ENCODE peak calls at places on chromosomes 11 and 22, in eight cellular contexts. One of them, this sample, is unnamed.

GRCh38 chr22:44676441-44677298 is 25.3 kb upstream of the PRR5 start:
- DNase-seq in stimulated activated CD8-positive, alpha-beta memory T cell treated with anti-CD3 and anti-CD28 coated beads, Interleukin-4, amount 100 ng/mL, for 24 hours: no peak
- DNase-seq in heart right ventricle: no peak
- DNase-seq in activated CD4-positive, alpha-beta T cell treated with anti-CD3 and anti-CD28 coated beads, Interleukin-2, amount 10 ng/mL, durations not matched to agents 7 days and 5 days: no peak
- DNase-seq in A172: peak; percentile 6
- DNase-seq in dorsolateral prefrontal cortex: no peak
- DNase-seq in stimulated activated CD4-positive, alpha-beta T cell treated with anti-CD3 and anti-CD28 coated beads, Interleukin-2, amount 100 ng/mL, for 48 hours: no peak
- DNase-seq in fibroblast of pulmonary artery: no peak
- DNase-seq in this sample: peak; percentile 94

GRCh38 chr11:111733655-111734088 is 32.5 kb downstream of the PPP2R1B start:
- DNase-seq in stimulated activated CD8-positive, alpha-beta memory T cell treated with anti-CD3 and anti-CD28 coated beads, Interleukin-4, amount 100 ng/mL, for 24 hours: no peak
- DNase-seq in heart right ventricle: peak; percentile 56
- DNase-seq in activated CD4-positive, alpha-beta T cell treated with anti-CD3 and anti-CD28 coated beads, Interleukin-2, amount 10 ng/mL, durations not matched to agents 7 days and 5 days: no peak
- DNase-seq in A172: no peak
- DNase-seq in dorsolateral prefrontal cortex: no peak
- DNase-seq in stimulated activated CD4-positive, alpha-beta T cell treated with anti-CD3 and anti-CD28 coated beads, Interleukin-2, amount 100 ng/mL, for 48 hours: no peak
- DNase-seq in fibroblast of pulmonary artery: no peak
- DNase-seq in this sample: no peak

GRCh38 chr11:59195596-59195995 is 17.1 kb downstream of the MPEG1 start:
- DNase-seq in stimulated activated CD8-positive, alpha-beta memory T cell treated with anti-CD3 and anti-CD28 coated beads, Interleukin-4, amount 100 ng/mL, for 24 hours: no peak
- DNase-seq in heart right ventricle: no peak
- DNase-seq in activated CD4-positive, alpha-beta T cell treated with anti-CD3 and anti-CD28 coated beads, Interleukin-2, amount 10 ng/mL, durations not matched to agents 7 days and 5 days: no peak
- DNase-seq in A172: no peak
- DNase-seq in dorsolateral prefrontal cortex: no peak
- DNase-seq in stimulated activated CD4-positive, alpha-beta T cell treated with anti-CD3 and anti-CD28 coated beads, Interleukin-2, amount 100 ng/mL, for 48 hours: no peak
- DNase-seq in fibroblast of pulmonary artery: no peak
- DNase-seq in this sample: no peak

GRCh38 chr11:68270334-68271022 is 1.3 kb downstream of the C11orf24 start:
- DNase-seq in stimulated activated CD8-positive, alpha-beta memory T cell treated with anti-CD3 and anti-CD28 coated beads, Interleukin-4, amount 100 ng/mL, for 24 hours: no peak
- DNase-seq in heart right ventricle: no peak
- DNase-seq in activated CD4-positive, alpha-beta T cell treated with anti-CD3 and anti-CD28 coated beads, Interleukin-2, amount 10 ng/mL, durations not matched to agents 7 days and 5 days: no peak
- DNase-seq in A172: no peak
- DNase-seq in dorsolateral prefrontal cortex: no peak
- DNase-seq in stimulated activated CD4-positive, alpha-beta T cell treated with anti-CD3 and anti-CD28 coated beads, Interleukin-2, amount 100 ng/mL, for 48 hours: no peak
- DNase-seq in fibroblast of pulmonary artery: no peak
- DNase-seq in this sample: no peak

GRCh38 chr11:95767498-95767897 is 22.1 kb downstream of the FAM76B start:
- DNase-seq in stimulated activated CD8-positive, alpha-beta memory T cell treated with anti-CD3 and anti-CD28 coated beads, Interleukin-4, amount 100 ng/mL, for 24 hours: no peak
- DNase-seq in heart right ventricle: no peak
- DNase-seq in activated CD4-positive, alpha-beta T cell treated with anti-CD3 and anti-CD28 coated beads, Interleukin-2, amount 10 ng/mL, durations not matched to agents 7 days and 5 days: no peak
- DNase-seq in A172: no peak
- DNase-seq in dorsolateral prefrontal cortex: no peak
- DNase-seq in stimulated activated CD4-positive, alpha-beta T cell treated with anti-CD3 and anti-CD28 coated beads, Interleukin-2, amount 100 ng/mL, for 48 hours: no peak
- DNase-seq in fibroblast of pulmonary artery: peak; percentile 90
- DNase-seq in this sample: no peak

GRCh38 chr11:58629857-58630256 is 7.4 kb downstream of the CNTF start:
- DNase-seq in stimulated activated CD8-positive, alpha-beta memory T cell treated with anti-CD3 and anti-CD28 coated beads, Interleukin-4, amount 100 ng/mL, for 24 hours: no peak
- DNase-seq in heart right ventricle: no peak
- DNase-seq in activated CD4-positive, alpha-beta T cell treated with anti-CD3 and anti-CD28 coated beads, Interleukin-2, amount 10 ng/mL, durations not matched to agents 7 days and 5 days: peak; percentile 18
- DNase-seq in A172: peak; percentile 23
- DNase-seq in dorsolateral prefrontal cortex: no peak
- DNase-seq in stimulated activated CD4-positive, alpha-beta T cell treated with anti-CD3 and anti-CD28 coated beads, Interleukin-2, amount 100 ng/mL, for 48 hours: no peak
- DNase-seq in fibroblast of pulmonary artery: peak; percentile 72
- DNase-seq in this sample: peak; percentile 70

GRCh38 chr22:45231293-45231692 is 9.4 kb downstream of the KIAA0930 start:
- DNase-seq in stimulated activated CD8-positive, alpha-beta memory T cell treated with anti-CD3 and anti-CD28 coated beads, Interleukin-4, amount 100 ng/mL, for 24 hours: no peak
- DNase-seq in heart right ventricle: no peak
- DNase-seq in activated CD4-positive, alpha-beta T cell treated with anti-CD3 and anti-CD28 coated beads, Interleukin-2, amount 10 ng/mL, durations not matched to agents 7 days and 5 days: no peak
- DNase-seq in A172: no peak
- DNase-seq in dorsolateral prefrontal cortex: no peak
- DNase-seq in stimulated activated CD4-positive, alpha-beta T cell treated with anti-CD3 and anti-CD28 coated beads, Interleukin-2, amount 100 ng/mL, for 48 hours: no peak
- DNase-seq in fibroblast of pulmonary artery: no peak
- DNase-seq in this sample: no peak

GRCh38 chr22:38298312-38299000 is 18.8 kb downstream of the CSNK1E start:
- DNase-seq in stimulated activated CD8-positive, alpha-beta memory T cell treated with anti-CD3 and anti-CD28 coated beads, Interleukin-4, amount 100 ng/mL, for 24 hours: no peak
- DNase-seq in heart right ventricle: no peak
- DNase-seq in activated CD4-positive, alpha-beta T cell treated with anti-CD3 and anti-CD28 coated beads, Interleukin-2, amount 10 ng/mL, durations not matched to agents 7 days and 5 days: peak; percentile 31
- DNase-seq in A172: peak; percentile 94
- DNase-seq in dorsolateral prefrontal cortex: no peak
- DNase-seq in stimulated activated CD4-positive, alpha-beta T cell treated with anti-CD3 and anti-CD28 coated beads, Interleukin-2, amount 100 ng/mL, for 48 hours: peak; percentile 41
- DNase-seq in fibroblast of pulmonary artery: peak; percentile 96
- DNase-seq in this sample: peak; percentile 6

GRCh38 chr11:114553642-114554041 is 6.0 kb downstream of the NXPE1 start:
- DNase-seq in stimulated activated CD8-positive, alpha-beta memory T cell treated with anti-CD3 and anti-CD28 coated beads, Interleukin-4, amount 100 ng/mL, for 24 hours: no peak
- DNase-seq in heart right ventricle: no peak
- DNase-seq in activated CD4-positive, alpha-beta T cell treated with anti-CD3 and anti-CD28 coated beads, Interleukin-2, amount 10 ng/mL, durations not matched to agents 7 days and 5 days: no peak
- DNase-seq in A172: no peak
- DNase-seq in dorsolateral prefrontal cortex: no peak
- DNase-seq in stimulated activated CD4-positive, alpha-beta T cell treated with anti-CD3 and anti-CD28 coated beads, Interleukin-2, amount 100 ng/mL, for 48 hours: no peak
- DNase-seq in fibroblast of pulmonary artery: peak; percentile 8
- DNase-seq in this sample: no peak

GRCh38 chr22:28207281-28208030 is 288.4 kb upstream of the PITPNB start:
- DNase-seq in stimulated activated CD8-positive, alpha-beta memory T cell treated with anti-CD3 and anti-CD28 coated beads, Interleukin-4, amount 100 ng/mL, for 24 hours: no peak
- DNase-seq in heart right ventricle: no peak
- DNase-seq in activated CD4-positive, alpha-beta T cell treated with anti-CD3 and anti-CD28 coated beads, Interleukin-2, amount 10 ng/mL, durations not matched to agents 7 days and 5 days: no peak
- DNase-seq in A172: no peak
- DNase-seq in dorsolateral prefrontal cortex: no peak
- DNase-seq in stimulated activated CD4-positive, alpha-beta T cell treated with anti-CD3 and anti-CD28 coated beads, Interleukin-2, amount 100 ng/mL, for 48 hours: no peak
- DNase-seq in fibroblast of pulmonary artery: peak; percentile 20
- DNase-seq in this sample: no peak

GRCh38 chr22:49827307-49827852 is 293 bp downstream of the BRD1 start:
- DNase-seq in stimulated activated CD8-positive, alpha-beta memory T cell treated with anti-CD3 and anti-CD28 coated beads, Interleukin-4, amount 100 ng/mL, for 24 hours: no peak
- DNase-seq in heart right ventricle: no peak
- DNase-seq in activated CD4-positive, alpha-beta T cell treated with anti-CD3 and anti-CD28 coated beads, Interleukin-2, amount 10 ng/mL, durations not matched to agents 7 days and 5 days: no peak
- DNase-seq in A172: no peak
- DNase-seq in dorsolateral prefrontal cortex: no peak
- DNase-seq in stimulated activated CD4-positive, alpha-beta T cell treated with anti-CD3 and anti-CD28 coated beads, Interleukin-2, amount 100 ng/mL, for 48 hours: no peak
- DNase-seq in fibroblast of pulmonary artery: no peak
- DNase-seq in this sample: peak; percentile 38

GRCh38 chr22:27377901-27378300 is 423.7 kb downstream of the MN1 start:
- DNase-seq in stimulated activated CD8-positive, alpha-beta memory T cell treated with anti-CD3 and anti-CD28 coated beads, Interleukin-4, amount 100 ng/mL, for 24 hours: no peak
- DNase-seq in heart right ventricle: no peak
- DNase-seq in activated CD4-positive, alpha-beta T cell treated with anti-CD3 and anti-CD28 coated beads, Interleukin-2, amount 10 ng/mL, durations not matched to agents 7 days and 5 days: no peak
- DNase-seq in A172: no peak
- DNase-seq in dorsolateral prefrontal cortex: no peak
- DNase-seq in stimulated activated CD4-positive, alpha-beta T cell treated with anti-CD3 and anti-CD28 coated beads, Interleukin-2, amount 100 ng/mL, for 48 hours: no peak
- DNase-seq in fibroblast of pulmonary artery: no peak
- DNase-seq in this sample: no peak

GRCh38 chr11:132475046-132475445 is 1057.3 kb downstream of the OPCML start:
- DNase-seq in stimulated activated CD8-positive, alpha-beta memory T cell treated with anti-CD3 and anti-CD28 coated beads, Interleukin-4, amount 100 ng/mL, for 24 hours: no peak
- DNase-seq in heart right ventricle: no peak
- DNase-seq in activated CD4-positive, alpha-beta T cell treated with anti-CD3 and anti-CD28 coated beads, Interleukin-2, amount 10 ng/mL, durations not matched to agents 7 days and 5 days: no peak
- DNase-seq in A172: no peak
- DNase-seq in dorsolateral prefrontal cortex: no peak
- DNase-seq in stimulated activated CD4-positive, alpha-beta T cell treated with anti-CD3 and anti-CD28 coated beads, Interleukin-2, amount 100 ng/mL, for 48 hours: no peak
- DNase-seq in fibroblast of pulmonary artery: no peak
- DNase-seq in this sample: no peak

GRCh38 chr11:97973352-97973857 is 1047.3 kb upstream of the CNTN5 start:
- DNase-seq in stimulated activated CD8-positive, alpha-beta memory T cell treated with anti-CD3 and anti-CD28 coated beads, Interleukin-4, amount 100 ng/mL, for 24 hours: no peak
- DNase-seq in heart right ventricle: no peak
- DNase-seq in activated CD4-positive, alpha-beta T cell treated with anti-CD3 and anti-CD28 coated beads, Interleukin-2, amount 10 ng/mL, durations not matched to agents 7 days and 5 days: no peak
- DNase-seq in A172: no peak
- DNase-seq in dorsolateral prefrontal cortex: no peak
- DNase-seq in stimulated activated CD4-positive, alpha-beta T cell treated with anti-CD3 and anti-CD28 coated beads, Interleukin-2, amount 100 ng/mL, for 48 hours: no peak
- DNase-seq in fibroblast of pulmonary artery: no peak
- DNase-seq in this sample: no peak

GRCh38 chr11:38498721-38499120 is 1900.7 kb upstream of the RAG2 start:
- DNase-seq in stimulated activated CD8-positive, alpha-beta memory T cell treated with anti-CD3 and anti-CD28 coated beads, Interleukin-4, amount 100 ng/mL, for 24 hours: no peak
- DNase-seq in heart right ventricle: no peak
- DNase-seq in activated CD4-positive, alpha-beta T cell treated with anti-CD3 and anti-CD28 coated beads, Interleukin-2, amount 10 ng/mL, durations not matched to agents 7 days and 5 days: no peak
- DNase-seq in A172: no peak
- DNase-seq in dorsolateral prefrontal cortex: no peak
- DNase-seq in stimulated activated CD4-positive, alpha-beta T cell treated with anti-CD3 and anti-CD28 coated beads, Interleukin-2, amount 100 ng/mL, for 48 hours: no peak
- DNase-seq in fibroblast of pulmonary artery: no peak
- DNase-seq in this sample: no peak

GRCh38 chr22:29041408-29041807 is 20.2 kb downstream of the C22orf31 start:
- DNase-seq in stimulated activated CD8-positive, alpha-beta memory T cell treated with anti-CD3 and anti-CD28 coated beads, Interleukin-4, amount 100 ng/mL, for 24 hours: no peak
- DNase-seq in heart right ventricle: no peak
- DNase-seq in activated CD4-positive, alpha-beta T cell treated with anti-CD3 and anti-CD28 coated beads, Interleukin-2, amount 10 ng/mL, durations not matched to agents 7 days and 5 days: no peak
- DNase-seq in A172: no peak
- DNase-seq in dorsolateral prefrontal cortex: no peak
- DNase-seq in stimulated activated CD4-positive, alpha-beta T cell treated with anti-CD3 and anti-CD28 coated beads, Interleukin-2, amount 100 ng/mL, for 48 hours: no peak
- DNase-seq in fibroblast of pulmonary artery: peak; percentile 70
- DNase-seq in this sample: no peak

GRCh38 chr11:124174001-124174400 is 9.1 kb upstream of the OR10D3 start:
- DNase-seq in stimulated activated CD8-positive, alpha-beta memory T cell treated with anti-CD3 and anti-CD28 coated beads, Interleukin-4, amount 100 ng/mL, for 24 hours: no peak
- DNase-seq in heart right ventricle: no peak
- DNase-seq in activated CD4-positive, alpha-beta T cell treated with anti-CD3 and anti-CD28 coated beads, Interleukin-2, amount 10 ng/mL, durations not matched to agents 7 days and 5 days: no peak
- DNase-seq in A172: peak; percentile 25
- DNase-seq in dorsolateral prefrontal cortex: peak; percentile 27
- DNase-seq in stimulated activated CD4-positive, alpha-beta T cell treated with anti-CD3 and anti-CD28 coated beads, Interleukin-2, amount 100 ng/mL, for 48 hours: no peak
- DNase-seq in fibroblast of pulmonary artery: peak; percentile 89
- DNase-seq in this sample: peak; percentile 84

GRCh38 chr11:73344191-73344607 is 32.0 kb upstream of the RELT start:
- DNase-seq in stimulated activated CD8-positive, alpha-beta memory T cell treated with anti-CD3 and anti-CD28 coated beads, Interleukin-4, amount 100 ng/mL, for 24 hours: no peak
- DNase-seq in heart right ventricle: peak; percentile 56
- DNase-seq in activated CD4-positive, alpha-beta T cell treated with anti-CD3 and anti-CD28 coated beads, Interleukin-2, amount 10 ng/mL, durations not matched to agents 7 days and 5 days: no peak
- DNase-seq in A172: no peak
- DNase-seq in dorsolateral prefrontal cortex: peak; percentile 58
- DNase-seq in stimulated activated CD4-positive, alpha-beta T cell treated with anti-CD3 and anti-CD28 coated beads, Interleukin-2, amount 100 ng/mL, for 48 hours: no peak
- DNase-seq in fibroblast of pulmonary artery: no peak
- DNase-seq in this sample: no peak

GRCh38 chr11:100930185-100930778 is 199.3 kb downstream of the PGR start:
- DNase-seq in stimulated activated CD8-positive, alpha-beta memory T cell treated with anti-CD3 and anti-CD28 coated beads, Interleukin-4, amount 100 ng/mL, for 24 hours: no peak
- DNase-seq in heart right ventricle: no peak
- DNase-seq in activated CD4-positive, alpha-beta T cell treated with anti-CD3 and anti-CD28 coated beads, Interleukin-2, amount 10 ng/mL, durations not matched to agents 7 days and 5 days: no peak
- DNase-seq in A172: peak; percentile 54
- DNase-seq in dorsolateral prefrontal cortex: no peak
- DNase-seq in stimulated activated CD4-positive, alpha-beta T cell treated with anti-CD3 and anti-CD28 coated beads, Interleukin-2, amount 100 ng/mL, for 48 hours: no peak
- DNase-seq in fibroblast of pulmonary artery: peak; percentile 84
- DNase-seq in this sample: peak; percentile 66

GRCh38 chr11:128707671-128708070 is 13.8 kb downstream of the FLI1 start:
- DNase-seq in stimulated activated CD8-positive, alpha-beta memory T cell treated with anti-CD3 and anti-CD28 coated beads, Interleukin-4, amount 100 ng/mL, for 24 hours: no peak
- DNase-seq in heart right ventricle: no peak
- DNase-seq in activated CD4-positive, alpha-beta T cell treated with anti-CD3 and anti-CD28 coated beads, Interleukin-2, amount 10 ng/mL, durations not matched to agents 7 days and 5 days: no peak
- DNase-seq in A172: peak; percentile 16
- DNase-seq in dorsolateral prefrontal cortex: no peak
- DNase-seq in stimulated activated CD4-positive, alpha-beta T cell treated with anti-CD3 and anti-CD28 coated beads, Interleukin-2, amount 100 ng/mL, for 48 hours: no peak
- DNase-seq in fibroblast of pulmonary artery: peak; percentile 60
- DNase-seq in this sample: no peak

GRCh38 chr22:30990675-30991074 is 21.6 kb downstream of the TUG1 start:
- DNase-seq in stimulated activated CD8-positive, alpha-beta memory T cell treated with anti-CD3 and anti-CD28 coated beads, Interleukin-4, amount 100 ng/mL, for 24 hours: no peak
- DNase-seq in heart right ventricle: no peak
- DNase-seq in activated CD4-positive, alpha-beta T cell treated with anti-CD3 and anti-CD28 coated beads, Interleukin-2, amount 10 ng/mL, durations not matched to agents 7 days and 5 days: no peak
- DNase-seq in A172: no peak
- DNase-seq in dorsolateral prefrontal cortex: no peak
- DNase-seq in stimulated activated CD4-positive, alpha-beta T cell treated with anti-CD3 and anti-CD28 coated beads, Interleukin-2, amount 100 ng/mL, for 48 hours: no peak
- DNase-seq in fibroblast of pulmonary artery: no peak
- DNase-seq in this sample: peak; percentile 18

GRCh38 chr11:116793476-116794096 is 1.9 kb upstream of the APOA5 start:
- DNase-seq in stimulated activated CD8-positive, alpha-beta memory T cell treated with anti-CD3 and anti-CD28 coated beads, Interleukin-4, amount 100 ng/mL, for 24 hours: no peak
- DNase-seq in heart right ventricle: no peak
- DNase-seq in activated CD4-positive, alpha-beta T cell treated with anti-CD3 and anti-CD28 coated beads, Interleukin-2, amount 10 ng/mL, durations not matched to agents 7 days and 5 days: no peak
- DNase-seq in A172: no peak
- DNase-seq in dorsolateral prefrontal cortex: no peak
- DNase-seq in stimulated activated CD4-positive, alpha-beta T cell treated with anti-CD3 and anti-CD28 coated beads, Interleukin-2, amount 100 ng/mL, for 48 hours: no peak
- DNase-seq in fibroblast of pulmonary artery: peak; percentile 43
- DNase-seq in this sample: peak; percentile 83

GRCh38 chr22:27867114-27867957 is 51.7 kb downstream of the PITPNB start:
- DNase-seq in stimulated activated CD8-positive, alpha-beta memory T cell treated with anti-CD3 and anti-CD28 coated beads, Interleukin-4, amount 100 ng/mL, for 24 hours: no peak
- DNase-seq in heart right ventricle: no peak
- DNase-seq in activated CD4-positive, alpha-beta T cell treated with anti-CD3 and anti-CD28 coated beads, Interleukin-2, amount 10 ng/mL, durations not matched to agents 7 days and 5 days: no peak
- DNase-seq in A172: no peak
- DNase-seq in dorsolateral prefrontal cortex: no peak
- DNase-seq in stimulated activated CD4-positive, alpha-beta T cell treated with anti-CD3 and anti-CD28 coated beads, Interleukin-2, amount 100 ng/mL, for 48 hours: no peak
- DNase-seq in fibroblast of pulmonary artery: peak; percentile 56
- DNase-seq in this sample: no peak

GRCh38 chr11:134559617-134559992 is 147.6 kb upstream of the B3GAT1 start:
- DNase-seq in stimulated activated CD8-positive, alpha-beta memory T cell treated with anti-CD3 and anti-CD28 coated beads, Interleukin-4, amount 100 ng/mL, for 24 hours: no peak
- DNase-seq in heart right ventricle: no peak
- DNase-seq in activated CD4-positive, alpha-beta T cell treated with anti-CD3 and anti-CD28 coated beads, Interleukin-2, amount 10 ng/mL, durations not matched to agents 7 days and 5 days: no peak
- DNase-seq in A172: no peak
- DNase-seq in dorsolateral prefrontal cortex: no peak
- DNase-seq in stimulated activated CD4-positive, alpha-beta T cell treated with anti-CD3 and anti-CD28 coated beads, Interleukin-2, amount 100 ng/mL, for 48 hours: no peak
- DNase-seq in fibroblast of pulmonary artery: no peak
- DNase-seq in this sample: no peak

GRCh38 chr11:59187587-59187986 is 15.7 kb downstream of the DTX4 start:
- DNase-seq in stimulated activated CD8-positive, alpha-beta memory T cell treated with anti-CD3 and anti-CD28 coated beads, Interleukin-4, amount 100 ng/mL, for 24 hours: no peak
- DNase-seq in heart right ventricle: peak; percentile 65
- DNase-seq in activated CD4-positive, alpha-beta T cell treated with anti-CD3 and anti-CD28 coated beads, Interleukin-2, amount 10 ng/mL, durations not matched to agents 7 days and 5 days: no peak
- DNase-seq in A172: no peak
- DNase-seq in dorsolateral prefrontal cortex: no peak
- DNase-seq in stimulated activated CD4-positive, alpha-beta T cell treated with anti-CD3 and anti-CD28 coated beads, Interleukin-2, amount 100 ng/mL, for 48 hours: no peak
- DNase-seq in fibroblast of pulmonary artery: peak; percentile 60
- DNase-seq in this sample: no peak

GRCh38 chr22:30813936-30814335 is 119.3 kb downstream of the OSBP2 start:
- DNase-seq in stimulated activated CD8-positive, alpha-beta memory T cell treated with anti-CD3 and anti-CD28 coated beads, Interleukin-4, amount 100 ng/mL, for 24 hours: no peak
- DNase-seq in heart right ventricle: no peak
- DNase-seq in activated CD4-positive, alpha-beta T cell treated with anti-CD3 and anti-CD28 coated beads, Interleukin-2, amount 10 ng/mL, durations not matched to agents 7 days and 5 days: no peak
- DNase-seq in A172: no peak
- DNase-seq in dorsolateral prefrontal cortex: no peak
- DNase-seq in stimulated activated CD4-positive, alpha-beta T cell treated with anti-CD3 and anti-CD28 coated beads, Interleukin-2, amount 100 ng/mL, for 48 hours: no peak
- DNase-seq in fibroblast of pulmonary artery: no peak
- DNase-seq in this sample: no peak

GRCh38 chr11:126363706-126364245 is 8.3 kb downstream of the ST3GAL4 start:
- DNase-seq in stimulated activated CD8-positive, alpha-beta memory T cell treated with anti-CD3 and anti-CD28 coated beads, Interleukin-4, amount 100 ng/mL, for 24 hours: no peak
- DNase-seq in heart right ventricle: peak; percentile 33
- DNase-seq in activated CD4-positive, alpha-beta T cell treated with anti-CD3 and anti-CD28 coated beads, Interleukin-2, amount 10 ng/mL, durations not matched to agents 7 days and 5 days: no peak
- DNase-seq in A172: no peak
- DNase-seq in dorsolateral prefrontal cortex: peak; percentile 87
- DNase-seq in stimulated activated CD4-positive, alpha-beta T cell treated with anti-CD3 and anti-CD28 coated beads, Interleukin-2, amount 100 ng/mL, for 48 hours: no peak
- DNase-seq in fibroblast of pulmonary artery: no peak
- DNase-seq in this sample: no peak